ENCODE peak calls at places on chromosome 17, in six cellular contexts. B is heart right ventricle, H is fibroblast of pulmonary artery, K is tibial artery, F is colonic mucosa, R is tibial nerve. X is an unnamed sample.

GRCh38 chr17:59154721-59155438 is at the start of gene SKA2:
- DNase-seq in B (peak), H (no peak), K (peak), F (peak), R (peak), X (no peak)

GRCh38 chr17:7656958-7657715 is 6.4 kb downstream of the ATP1B2 start:
- DNase-seq in B (peak), H (peak), K (peak), F (peak), R (no peak), X (no peak)

GRCh38 chr17:55334881-55335523 is 70.2 kb downstream of the HLF start:
- DNase-seq in B (no peak), H (no peak), K (no peak), F (no peak), R (no peak), X (no peak)

GRCh38 chr17:42682400-42683384 is at the start of gene CNTNAP1:
- DNase-seq in B (peak), H (peak), K (peak), F (peak), R (no peak), X (no peak)

GRCh38 chr17:79630120-79630519 is 19.3 kb upstream of the RBFOX3 start:
- DNase-seq in B (no peak), H (no peak), K (peak), F (no peak), R (no peak), X (no peak)

GRCh38 chr17:4747847-4748246 is 8.1 kb upstream of the CXCL16 start:
- DNase-seq in B (no peak), H (peak), K (no peak), F (no peak), R (no peak), X (no peak)

GRCh38 chr17:77365584-77366186 is 224.9 kb downstream of the SEC14L1 start:
- DNase-seq in B (peak), H (peak), K (peak), F (peak), R (no peak), X (no peak)

GRCh38 chr17:2058521-2059124 is 3.7 kb downstream of the HIC1 start:
- DNase-seq in B (peak), H (peak), K (no peak), F (peak), R (peak), X (no peak)

GRCh38 chr17:4769628-4770027 is 2.1 kb upstream of the TM4SF5 start:
- DNase-seq in B (no peak), H (no peak), K (no peak), F (no peak), R (no peak), X (no peak)

GRCh38 chr17:7557825-7558543 is 566 bp upstream of the TNFSF13 start:
- DNase-seq in B (peak), H (peak), K (peak), F (peak), R (peak), X (no peak)

GRCh38 chr17:1565860-1566259 is 3.3 kb upstream of the PITPNA start:
- DNase-seq in B (no peak), H (no peak), K (no peak), F (no peak), R (no peak), X (no peak)

GRCh38 chr17:44273607-44274006 is 5.7 kb upstream of the SLC4A1 start:
- DNase-seq in B (no peak), H (no peak), K (no peak), F (no peak), R (no peak), X (no peak)

GRCh38 chr17:50532452-50533024 is at the start of gene EPN3:
- DNase-seq in B (no peak), H (no peak), K (no peak), F (peak), R (no peak), X (no peak)

GRCh38 chr17:74759941-74760340 is 11.5 kb downstream of the NHERF1 start:
- DNase-seq in B (no peak), H (no peak), K (no peak), F (no peak), R (no peak), X (no peak)

GRCh38 chr17:51801626-51802025 is 356.9 kb downstream of the CA10 start:
- DNase-seq in B (no peak), H (no peak), K (no peak), F (no peak), R (no peak), X (no peak)

GRCh38 chr17:51796026-51796425 is 362.5 kb downstream of the CA10 start:
- DNase-seq in B (no peak), H (no peak), K (no peak), F (no peak), R (no peak), X (no peak)

GRCh38 chr17:51797150-51797549 is 361.4 kb downstream of the CA10 start:
- DNase-seq in B (no peak), H (no peak), K (no peak), F (no peak), R (no peak), X (no peak)

GRCh38 chr17:51799981-51800380 is 358.5 kb downstream of the CA10 start:
- DNase-seq in B (no peak), H (no peak), K (no peak), F (no peak), R (no peak), X (no peak)

DNA sequence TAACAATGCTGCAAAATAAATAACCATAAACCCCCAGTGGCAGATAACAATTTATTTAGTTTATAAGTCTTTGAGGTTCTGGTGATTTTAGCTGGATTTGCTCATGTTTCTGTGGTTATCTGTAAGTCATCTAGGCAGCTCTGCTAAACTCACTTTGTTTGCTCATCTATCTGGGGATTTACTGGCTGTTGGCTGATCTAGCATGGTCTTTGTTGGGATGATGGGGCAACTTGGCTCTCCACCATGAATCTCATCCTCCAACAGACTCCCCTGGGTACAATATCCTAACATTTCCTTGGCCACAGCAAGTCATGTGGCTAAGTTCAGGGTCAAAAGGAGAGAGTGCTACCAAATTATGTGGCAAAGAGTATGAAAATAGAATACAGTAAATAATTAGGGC is 359.3 kb downstream of the CA10 start:
- DNase-seq in B (no peak), H (no peak), K (no peak), F (no peak), R (no peak), X (no peak)
- TF ChIP-seq CTCF in B (no peak), H (no peak), K (no peak), F (no peak), R (no peak), X (no peak)

GRCh38 chr17:31560836-31561235 is 169.4 kb downstream of the RAB11FIP4 start:
- DNase-seq in B (no peak), H (no peak), K (no peak), F (no peak), R (no peak), X (no peak)

GRCh38 chr17:31558748-31559646 is 167.5 kb downstream of the RAB11FIP4 start:
- DNase-seq in B (peak), H (peak), K (peak), F (peak), R (peak), X (no peak)

GRCh38 chr17:31562447-31562846 is 171.0 kb downstream of the RAB11FIP4 start:
- DNase-seq in B (no peak), H (no peak), K (no peak), F (no peak), R (no peak), X (no peak)

GRCh38 chr17:31561469-31562412 is 170.3 kb downstream of the RAB11FIP4 start:
- DNase-seq in B (no peak), H (peak), K (no peak), F (peak), R (no peak), X (no peak)

DNA sequence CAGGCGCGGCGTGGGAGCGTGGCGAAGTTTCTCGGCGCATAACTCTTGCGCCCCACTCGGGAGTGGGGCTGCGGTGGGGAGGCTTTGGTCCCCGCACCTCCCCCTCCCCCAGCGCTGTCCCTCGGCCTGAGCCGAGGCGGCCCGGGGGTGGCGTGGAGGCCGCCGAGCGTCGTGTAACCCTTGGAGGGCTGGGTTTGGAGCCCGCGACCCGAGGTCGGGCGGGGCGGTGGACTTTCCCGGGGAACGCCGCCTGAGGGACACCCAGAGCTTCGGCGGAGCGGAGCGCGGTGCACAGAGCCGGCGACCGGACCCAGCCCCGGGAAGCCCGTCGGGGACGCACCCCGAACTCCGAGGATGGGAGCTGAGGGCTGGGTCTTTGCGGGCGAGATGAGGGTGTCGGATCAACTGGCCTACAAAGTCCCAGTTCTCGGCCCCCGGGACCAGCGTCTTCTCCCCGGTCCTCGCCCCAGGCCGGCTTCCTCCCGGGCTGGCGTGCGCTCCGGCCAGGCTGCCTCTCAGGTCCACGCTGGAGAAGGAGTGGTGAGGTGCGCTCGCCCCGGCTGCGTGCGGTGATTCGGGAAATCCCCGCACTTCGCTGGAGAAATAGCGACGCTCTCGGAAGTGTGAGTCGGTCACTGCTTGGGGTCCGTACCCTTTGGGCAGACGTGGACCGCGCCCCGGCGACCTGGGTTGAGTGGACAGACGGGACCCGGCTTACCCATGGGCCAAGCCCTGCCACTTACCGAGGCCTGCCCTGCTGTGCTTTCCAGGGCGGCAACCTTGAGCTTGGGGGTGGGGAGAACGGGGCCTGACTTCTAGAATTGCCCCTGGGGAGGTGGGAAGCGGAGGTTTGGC is 168.4 kb downstream of the RAB11FIP4 start:
- DNase-seq in B (peak), H (no peak), K (peak), F (no peak), R (no peak), X (no peak)
- H3K4me3 ChIP-seq in B (peak), H (peak), K (peak), F (peak), R (peak), X (peak)

DNA sequence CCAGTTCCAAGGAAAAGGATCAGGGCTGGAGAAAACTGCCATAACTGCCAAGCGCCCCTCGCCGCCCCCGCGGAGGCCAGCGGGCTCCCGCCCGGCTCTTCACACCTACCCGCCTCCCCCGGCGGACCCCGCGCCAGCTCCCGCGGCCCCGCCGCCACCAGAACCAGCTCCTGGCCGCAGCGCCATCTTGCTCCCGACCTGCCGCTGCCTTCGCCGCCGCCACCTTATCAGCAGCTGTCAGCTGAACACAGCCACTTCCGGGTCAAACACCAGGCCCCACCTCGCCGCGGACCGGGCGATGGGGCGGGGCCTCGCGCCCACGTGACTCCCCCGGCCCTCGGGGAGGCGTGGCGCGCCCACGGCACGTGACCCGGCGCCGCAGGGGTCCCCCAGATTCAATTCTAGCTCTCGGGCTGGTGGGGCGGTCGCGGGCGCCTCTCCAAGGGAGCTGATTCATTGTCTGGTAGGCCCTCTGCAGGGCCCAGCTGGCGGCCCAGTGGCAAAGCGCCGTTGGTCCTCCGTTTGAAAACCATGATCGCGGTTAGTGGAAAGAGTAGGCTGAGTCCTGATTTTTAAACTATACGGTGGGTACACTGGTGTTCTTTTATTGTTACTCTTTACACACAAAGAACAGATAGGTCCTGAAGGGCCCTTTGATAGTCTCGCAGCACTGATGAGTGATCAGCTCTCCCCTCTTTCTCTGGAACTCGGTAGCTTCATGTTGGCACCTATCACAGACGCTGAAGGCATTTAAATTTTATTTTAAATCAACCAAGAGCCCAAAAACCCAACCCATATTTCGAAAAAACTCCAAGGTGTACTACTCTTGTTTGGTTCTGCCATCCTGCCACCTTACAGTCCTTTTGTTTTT is at the start of gene SYNRG:
- DNase-seq in B (peak), H (peak), K (peak), F (peak), R (peak), X (no peak)
- TF ChIP-seq CTCF in B (peak), H (peak), K (peak), F (peak), R (peak), X (peak)

GRCh38 chr17:57954421-57955182 is 610 bp downstream of the CUEDC1 start:
- DNase-seq in B (peak), H (peak), K (peak), F (peak), R (peak), X (no peak)
- H3K4me3 ChIP-seq in B (peak), H (peak), K (peak), F (peak), R (peak), X (peak)

X was measured in epithelial cell of proximal tubule.